ENCODE peak calls at places on chromosome 6, in seven cellular contexts. N is GM04504, I is GM06990, D is RCC 7860, L is NCI-H748 treated with DMSO at 0.1 percent for 48 hours, Q is nephron progenitor cell, G is Right ventricle myocardium inferior. X is an unnamed sample.

GRCh38 chr6:138278326-138278725 is 60.0 kb upstream of the PBOV1 start:
- DNase-seq in L (peak), D (no peak), I (no peak), N (no peak), G (no peak), Q (peak), X (peak)

GRCh38 chr6:24283043-24283985 is 74.5 kb downstream of the DCDC2 start:
- DNase-seq in D (peak), I (peak), G (peak), L (peak), Q (peak), N (no peak), X (peak)

GRCh38 chr6:79028641-79029314 is 49.3 kb downstream of the PHIP start:
- DNase-seq in L (no peak), D (no peak), G (no peak), N (no peak), I (no peak), Q (no peak), X (no peak)

GRCh38 chr6:9140861-9141534 is 705.7 kb upstream of the SLC35B3 start:
- DNase-seq in N (no peak), L (peak), G (no peak), D (no peak), Q (no peak), I (no peak), X (peak)

GRCh38 chr6:136077834-136078576 is 172.1 kb downstream of the MTFR2 start:
- DNase-seq in Q (no peak), L (no peak), N (peak), I (no peak), D (peak), G (no peak), X (no peak)

GRCh38 chr6:409370-409972 is 17.9 kb downstream of the IRF4 start:
- DNase-seq in L (no peak), D (no peak), Q (no peak), N (no peak), G (no peak), I (no peak), X (no peak)

GRCh38 chr6:131694832-131695426 is 6.3 kb downstream of the OR2A4 start:
- DNase-seq in D (peak), N (peak), L (peak), Q (peak), I (no peak), G (no peak), X (peak)

GRCh38 chr6:90105766-90106165 is 190.9 kb downstream of the BACH2 start:
- DNase-seq in N (no peak), G (no peak), L (no peak), I (no peak), Q (no peak), D (no peak), X (no peak)

GRCh38 chr6:145483191-145483996 is 251.9 kb downstream of the EPM2A start:
- DNase-seq in G (no peak), N (no peak), Q (no peak), L (peak), D (peak), I (no peak), X (no peak)

GRCh38 chr6:47083586-47084047 is 41.5 kb upstream of the ADGRF1 start:
- DNase-seq in Q (peak), D (no peak), G (peak), L (peak), I (no peak), N (peak), X (peak)

GRCh38 chr6:13378669-13379590 is 50.6 kb upstream of the TBC1D7 start:
- DNase-seq in D (no peak), G (no peak), N (no peak), Q (no peak), I (no peak), L (peak), X (peak)

GRCh38 chr6:113854531-113855499 is 2.3 kb upstream of the MARCKS start:
- DNase-seq in N (peak), Q (peak), L (peak), D (peak), G (peak), I (peak), X (peak)

GRCh38 chr6:41815587-41815986 is 28.1 kb downstream of the TOMM6 start:
- DNase-seq in Q (no peak), L (no peak), G (no peak), D (no peak), N (no peak), I (no peak), X (no peak)

GRCh38 chr6:50655848-50656453 is 57.4 kb upstream of the TFAP2D start:
- DNase-seq in N (no peak), D (no peak), G (no peak), Q (no peak), L (peak), I (no peak), X (no peak)

GRCh38 chr6:25138024-25138696 is 141.0 kb upstream of the CARMIL1 start:
- DNase-seq in G (peak), N (peak), I (peak), L (no peak), D (peak), Q (no peak), X (no peak)

GRCh38 chr6:112231609-112232060 is 22.7 kb downstream of the LAMA4 start:
- DNase-seq in D (no peak), N (peak), G (no peak), Q (no peak), L (peak), I (no peak), X (peak)

GRCh38 chr6:123648020-123648580 is 11.3 kb upstream of the TRDN start:
- DNase-seq in N (no peak), D (no peak), I (no peak), G (no peak), L (no peak), Q (no peak), X (no peak)

GRCh38 chr6:131636880-131637792 is at the start of gene ENPP3:
- DNase-seq in L (no peak), N (no peak), Q (no peak), D (no peak), G (no peak), I (no peak), X (no peak)

GRCh38 chr6:87918461-87918941 is 129.1 kb upstream of the SPACA1 start:
- DNase-seq in Q (no peak), N (no peak), I (no peak), G (no peak), L (no peak), D (peak), X (no peak)

GRCh38 chr6:14796974-14797762 is 448.7 kb upstream of the JARID2 start:
- DNase-seq in N (no peak), D (no peak), L (no peak), G (no peak), I (no peak), Q (no peak), X (peak)

GRCh38 chr6:122129313-122130025 is 270.0 kb upstream of the HSF2 start:
- DNase-seq in I (no peak), G (no peak), L (no peak), D (no peak), Q (no peak), N (no peak), X (no peak)

GRCh38 chr6:155177369-155177961 is 86.3 kb upstream of the CLDN20 start:
- DNase-seq in L (peak), G (no peak), Q (peak), N (peak), D (peak), I (no peak), X (peak)

GRCh38 chr6:31836036-31836675 is 8.6 kb downstream of the HSPA1B start:
- DNase-seq in I (no peak), Q (no peak), G (no peak), D (no peak), N (no peak), L (no peak), X (peak)

GRCh38 chr6:509676-510075 is 118.1 kb downstream of the IRF4 start:
- DNase-seq in N (no peak), L (no peak), I (no peak), Q (no peak), D (no peak), G (no peak), X (no peak)

GRCh38 chr6:17115251-17116089 is 13.6 kb downstream of the STMND1 start:
- DNase-seq in Q (no peak), L (no peak), G (no peak), D (peak), N (peak), I (no peak), X (no peak)

GRCh38 chr6:875012-875411 is 182.1 kb upstream of the EXOC2 start:
- DNase-seq in D (no peak), Q (no peak), N (no peak), L (no peak), I (no peak), G (no peak), X (no peak)

X was measured in NCI-H146.